ENCODE peak calls at places on chromosomes 4 and X, in seven cellular contexts. One of them, this sample, is unnamed.

GRCh38 chr4:158722291-158722916 is 792 bp downstream of the PPID start:
- DNase-seq in substantia nigra: no peak
- DNase-seq in right lobe of liver: no peak
- DNase-seq in fibroblast of lung: peak
- DNase-seq in CD4-positive, alpha-beta T cell: no peak
- DNase-seq in upper lobe of right lung: no peak
- DNase-seq in CD8-positive, alpha-beta T cell: no peak
- DNase-seq in this sample: no peak

GRCh38 chrX:103718120-103718519 is 7.4 kb downstream of the TMEM31 start:
- DNase-seq in substantia nigra: no peak
- DNase-seq in right lobe of liver: no peak
- DNase-seq in fibroblast of lung: no peak
- DNase-seq in CD4-positive, alpha-beta T cell: no peak
- DNase-seq in upper lobe of right lung: no peak
- DNase-seq in CD8-positive, alpha-beta T cell: no peak
- DNase-seq in this sample: no peak

GRCh38 chr4:15688056-15688455 is 6.4 kb downstream of the FAM200B start:
- DNase-seq in substantia nigra: no peak
- DNase-seq in right lobe of liver: no peak
- DNase-seq in fibroblast of lung: no peak
- DNase-seq in CD4-positive, alpha-beta T cell: no peak
- DNase-seq in upper lobe of right lung: no peak
- DNase-seq in CD8-positive, alpha-beta T cell: no peak
- DNase-seq in this sample: no peak

GRCh38 chrX:34612036-34612435 is 45.0 kb downstream of the TMEM47 start:
- DNase-seq in substantia nigra: no peak
- DNase-seq in right lobe of liver: no peak
- DNase-seq in fibroblast of lung: peak
- DNase-seq in CD4-positive, alpha-beta T cell: no peak
- DNase-seq in upper lobe of right lung: no peak
- DNase-seq in CD8-positive, alpha-beta T cell: no peak
- DNase-seq in this sample: no peak

GRCh38 chr4:98663226-98664006 is 5.0 kb upstream of the TSPAN5 start:
- DNase-seq in substantia nigra: no peak
- DNase-seq in right lobe of liver: no peak
- DNase-seq in fibroblast of lung: no peak
- DNase-seq in CD4-positive, alpha-beta T cell: no peak
- DNase-seq in upper lobe of right lung: no peak
- DNase-seq in CD8-positive, alpha-beta T cell: peak
- DNase-seq in this sample: no peak

GRCh38 chr4:6926681-6927478 is 17.3 kb downstream of the TBC1D14 start:
- DNase-seq in substantia nigra: no peak
- DNase-seq in right lobe of liver: peak
- DNase-seq in fibroblast of lung: peak
- DNase-seq in CD4-positive, alpha-beta T cell: peak
- DNase-seq in upper lobe of right lung: peak
- DNase-seq in CD8-positive, alpha-beta T cell: peak
- DNase-seq in this sample: peak

GRCh38 chrX:46255066-46255465 is 290.2 kb downstream of the ZNF674 start:
- DNase-seq in substantia nigra: no peak
- DNase-seq in right lobe of liver: no peak
- DNase-seq in fibroblast of lung: no peak
- DNase-seq in CD4-positive, alpha-beta T cell: no peak
- DNase-seq in upper lobe of right lung: no peak
- DNase-seq in CD8-positive, alpha-beta T cell: no peak
- DNase-seq in this sample: no peak

GRCh38 chr4:156598138-156598681 is 373.4 kb downstream of the PDGFC start:
- DNase-seq in substantia nigra: no peak
- DNase-seq in right lobe of liver: no peak
- DNase-seq in fibroblast of lung: peak
- DNase-seq in CD4-positive, alpha-beta T cell: no peak
- DNase-seq in upper lobe of right lung: no peak
- DNase-seq in CD8-positive, alpha-beta T cell: no peak
- DNase-seq in this sample: no peak

GRCh38 chr4:16995451-16995850 is 97.0 kb upstream of the LDB2 start:
- DNase-seq in substantia nigra: no peak
- DNase-seq in right lobe of liver: no peak
- DNase-seq in fibroblast of lung: no peak
- DNase-seq in CD4-positive, alpha-beta T cell: no peak
- DNase-seq in upper lobe of right lung: no peak
- DNase-seq in CD8-positive, alpha-beta T cell: no peak
- DNase-seq in this sample: no peak

GRCh38 chr4:30718021-30718888 is 1.9 kb upstream of the PCDH7 start:
- DNase-seq in substantia nigra: peak
- DNase-seq in right lobe of liver: no peak
- DNase-seq in fibroblast of lung: peak
- DNase-seq in CD4-positive, alpha-beta T cell: no peak
- DNase-seq in upper lobe of right lung: no peak
- DNase-seq in CD8-positive, alpha-beta T cell: no peak
- DNase-seq in this sample: peak

GRCh38 chr4:108118505-108118904 is 50.2 kb downstream of the LEF1 start:
- DNase-seq in substantia nigra: no peak
- DNase-seq in right lobe of liver: no peak
- DNase-seq in fibroblast of lung: no peak
- DNase-seq in CD4-positive, alpha-beta T cell: no peak
- DNase-seq in upper lobe of right lung: no peak
- DNase-seq in CD8-positive, alpha-beta T cell: no peak
- DNase-seq in this sample: no peak

GRCh38 chr4:23877758-23878229 is 12.1 kb downstream of the PPARGC1A start:
- DNase-seq in substantia nigra: no peak
- DNase-seq in right lobe of liver: peak
- DNase-seq in fibroblast of lung: peak
- DNase-seq in CD4-positive, alpha-beta T cell: no peak
- DNase-seq in upper lobe of right lung: no peak
- DNase-seq in CD8-positive, alpha-beta T cell: no peak
- DNase-seq in this sample: no peak

GRCh38 chr4:26076896-26077295 is 162.9 kb downstream of the SMIM20 start:
- DNase-seq in substantia nigra: no peak
- DNase-seq in right lobe of liver: no peak
- DNase-seq in fibroblast of lung: no peak
- DNase-seq in CD4-positive, alpha-beta T cell: no peak
- DNase-seq in upper lobe of right lung: no peak
- DNase-seq in CD8-positive, alpha-beta T cell: no peak
- DNase-seq in this sample: no peak

GRCh38 chrX:118552501-118552900 is 56.9 kb downstream of the DOCK11 start:
- DNase-seq in substantia nigra: no peak
- DNase-seq in right lobe of liver: no peak
- DNase-seq in fibroblast of lung: peak
- DNase-seq in CD4-positive, alpha-beta T cell: no peak
- DNase-seq in upper lobe of right lung: no peak
- DNase-seq in CD8-positive, alpha-beta T cell: no peak
- DNase-seq in this sample: peak

GRCh38 chr4:165027762-165028402 is 3.9 kb upstream of the TRIM60 start:
- DNase-seq in substantia nigra: no peak
- DNase-seq in right lobe of liver: no peak
- DNase-seq in fibroblast of lung: peak
- DNase-seq in CD4-positive, alpha-beta T cell: no peak
- DNase-seq in upper lobe of right lung: no peak
- DNase-seq in CD8-positive, alpha-beta T cell: no peak
- DNase-seq in this sample: no peak

GRCh38 chr4:100286601-100287000 is 96.3 kb upstream of the DDIT4L start:
- DNase-seq in substantia nigra: no peak
- DNase-seq in right lobe of liver: no peak
- DNase-seq in fibroblast of lung: no peak
- DNase-seq in CD4-positive, alpha-beta T cell: no peak
- DNase-seq in upper lobe of right lung: no peak
- DNase-seq in CD8-positive, alpha-beta T cell: no peak
- DNase-seq in this sample: no peak

GRCh38 chr4:38386654-38387188 is 277.3 kb upstream of the KLF3 start:
- DNase-seq in substantia nigra: no peak
- DNase-seq in right lobe of liver: no peak
- DNase-seq in fibroblast of lung: no peak
- DNase-seq in CD4-positive, alpha-beta T cell: no peak
- DNase-seq in upper lobe of right lung: no peak
- DNase-seq in CD8-positive, alpha-beta T cell: no peak
- DNase-seq in this sample: no peak

DNA sequence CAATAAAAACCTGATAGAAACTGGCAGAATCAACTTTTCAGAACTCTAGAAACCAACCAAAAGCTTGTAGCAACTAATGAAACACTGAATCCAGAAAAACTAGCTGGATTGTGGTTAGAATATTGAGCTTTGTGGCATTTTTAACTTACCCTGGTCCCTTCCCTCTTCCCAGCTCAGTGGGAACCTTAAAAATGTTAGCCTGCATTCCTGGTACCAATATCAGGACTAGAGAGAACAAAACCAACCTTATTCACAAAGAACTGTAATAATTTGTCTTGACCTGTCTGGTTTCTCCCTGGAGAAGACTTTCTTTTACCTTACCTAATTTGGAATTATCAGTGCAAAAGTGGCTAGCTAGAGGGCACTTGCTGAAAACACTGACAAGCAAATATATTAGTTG is 21.2 kb downstream of the SH3D19 start:
- DNase-seq in substantia nigra: no peak
- DNase-seq in right lobe of liver: no peak
- DNase-seq in fibroblast of lung: no peak
- DNase-seq in CD4-positive, alpha-beta T cell: no peak
- DNase-seq in upper lobe of right lung: no peak
- DNase-seq in CD8-positive, alpha-beta T cell: no peak
- DNase-seq in this sample: no peak
- H3K27ac ChIP-seq in substantia nigra: no peak
- H3K27ac ChIP-seq in right lobe of liver: no peak
- H3K27ac ChIP-seq in fibroblast of lung: no peak
- H3K27ac ChIP-seq in CD4-positive, alpha-beta T cell: no peak
- H3K27ac ChIP-seq in upper lobe of right lung: no peak
- H3K27ac ChIP-seq in CD8-positive, alpha-beta T cell: no peak
- H3K27ac ChIP-seq in this sample: no peak

GRCh38 chr4:119683518-119683917 is 54.9 kb upstream of the PDE5A start:
- DNase-seq in substantia nigra: no peak
- DNase-seq in right lobe of liver: no peak
- DNase-seq in fibroblast of lung: peak
- DNase-seq in CD4-positive, alpha-beta T cell: no peak
- DNase-seq in upper lobe of right lung: no peak
- DNase-seq in CD8-positive, alpha-beta T cell: no peak
- DNase-seq in this sample: no peak

GRCh38 chr4:119682080-119682479 is 53.5 kb upstream of the PDE5A start:
- DNase-seq in substantia nigra: no peak
- DNase-seq in right lobe of liver: no peak
- DNase-seq in fibroblast of lung: no peak
- DNase-seq in CD4-positive, alpha-beta T cell: no peak
- DNase-seq in upper lobe of right lung: no peak
- DNase-seq in CD8-positive, alpha-beta T cell: no peak
- DNase-seq in this sample: no peak

GRCh38 chr4:119676101-119676500 is 47.5 kb upstream of the PDE5A start:
- DNase-seq in substantia nigra: no peak
- DNase-seq in right lobe of liver: no peak
- DNase-seq in fibroblast of lung: no peak
- DNase-seq in CD4-positive, alpha-beta T cell: no peak
- DNase-seq in upper lobe of right lung: no peak
- DNase-seq in CD8-positive, alpha-beta T cell: no peak
- DNase-seq in this sample: no peak

GRCh38 chr4:119679251-119679650 is 50.6 kb upstream of the PDE5A start:
- DNase-seq in substantia nigra: no peak
- DNase-seq in right lobe of liver: no peak
- DNase-seq in fibroblast of lung: peak
- DNase-seq in CD4-positive, alpha-beta T cell: no peak
- DNase-seq in upper lobe of right lung: no peak
- DNase-seq in CD8-positive, alpha-beta T cell: no peak
- DNase-seq in this sample: no peak

DNA sequence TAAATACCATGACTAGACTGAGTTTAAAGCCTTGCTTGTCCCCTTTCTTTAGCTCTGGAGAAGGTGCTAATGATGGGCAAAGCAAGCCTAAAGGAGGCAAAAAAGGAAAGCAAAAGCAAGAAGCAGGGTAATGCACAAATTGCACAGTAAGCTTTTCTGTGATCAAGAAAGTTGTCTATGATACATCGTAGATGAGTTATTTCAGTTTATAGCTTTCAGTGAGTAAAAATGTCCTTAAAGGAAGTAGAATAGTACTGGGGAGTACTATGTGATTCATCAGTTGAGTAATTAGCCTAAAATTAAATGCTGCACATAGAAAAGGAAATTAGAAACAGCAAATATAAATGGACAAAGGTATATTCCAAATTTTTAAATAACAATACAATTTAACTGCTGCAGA is 50.2 kb upstream of the PDE5A start:
- DNase-seq in substantia nigra: no peak
- DNase-seq in right lobe of liver: no peak
- DNase-seq in fibroblast of lung: no peak
- DNase-seq in CD4-positive, alpha-beta T cell: no peak
- DNase-seq in upper lobe of right lung: no peak
- DNase-seq in CD8-positive, alpha-beta T cell: no peak
- DNase-seq in this sample: no peak
- H3K27ac ChIP-seq in substantia nigra: no peak
- H3K27ac ChIP-seq in right lobe of liver: no peak
- H3K27ac ChIP-seq in fibroblast of lung: no peak
- H3K27ac ChIP-seq in CD4-positive, alpha-beta T cell: no peak
- H3K27ac ChIP-seq in upper lobe of right lung: peak
- H3K27ac ChIP-seq in CD8-positive, alpha-beta T cell: no peak
- H3K27ac ChIP-seq in this sample: no peak

GRCh38 chrX:25017667-25018247 is 2.0 kb upstream of the ARX start:
- DNase-seq in substantia nigra: no peak
- DNase-seq in right lobe of liver: no peak
- DNase-seq in fibroblast of lung: no peak
- DNase-seq in CD4-positive, alpha-beta T cell: no peak
- DNase-seq in upper lobe of right lung: no peak
- DNase-seq in CD8-positive, alpha-beta T cell: no peak
- DNase-seq in this sample: no peak
- H3K27ac ChIP-seq in substantia nigra: no peak
- H3K27ac ChIP-seq in right lobe of liver: no peak
- H3K27ac ChIP-seq in fibroblast of lung: no peak
- H3K27ac ChIP-seq in CD4-positive, alpha-beta T cell: no peak
- H3K27ac ChIP-seq in upper lobe of right lung: no peak
- H3K27ac ChIP-seq in CD8-positive, alpha-beta T cell: no peak
- H3K27ac ChIP-seq in this sample: no peak

DNA sequence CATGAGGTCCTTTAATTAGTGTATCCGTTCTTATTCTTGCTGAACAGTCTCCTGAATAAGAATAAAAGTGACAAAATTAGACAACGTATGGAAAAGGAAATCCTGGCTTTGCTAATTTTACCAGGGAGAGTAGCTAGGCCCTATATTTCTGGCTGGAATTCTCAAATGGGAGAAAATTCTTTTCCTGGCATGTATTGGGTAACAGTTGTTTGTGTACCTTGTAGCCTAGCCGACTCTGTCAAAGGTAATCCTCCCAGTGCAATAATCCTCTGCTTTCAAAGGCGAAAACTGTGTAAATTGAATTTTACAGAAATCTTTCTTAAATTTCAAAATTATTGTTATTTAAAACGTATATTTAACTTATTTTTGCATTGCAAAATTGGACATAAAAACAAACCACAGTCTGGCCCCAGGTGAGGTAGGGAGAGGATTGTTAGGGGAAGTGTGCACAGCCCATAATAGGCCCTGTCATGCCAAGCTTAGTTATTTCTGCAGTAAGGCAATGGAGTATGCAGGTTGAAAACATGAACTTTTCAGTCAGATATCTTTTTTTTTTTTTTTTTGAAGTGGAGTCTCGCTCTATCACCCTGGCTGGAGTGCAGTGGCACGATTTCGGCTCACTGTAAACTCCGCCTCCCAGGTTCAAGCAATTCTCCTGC is 18.9 kb upstream of the TENM3 start:
- DNase-seq in substantia nigra: no peak
- DNase-seq in right lobe of liver: no peak
- DNase-seq in fibroblast of lung: no peak
- DNase-seq in CD4-positive, alpha-beta T cell: no peak
- DNase-seq in upper lobe of right lung: no peak
- DNase-seq in CD8-positive, alpha-beta T cell: no peak
- DNase-seq in this sample: no peak
- H3K27ac ChIP-seq in substantia nigra: no peak
- H3K27ac ChIP-seq in right lobe of liver: peak
- H3K27ac ChIP-seq in fibroblast of lung: no peak
- H3K27ac ChIP-seq in CD4-positive, alpha-beta T cell: no peak
- H3K27ac ChIP-seq in upper lobe of right lung: no peak
- H3K27ac ChIP-seq in CD8-positive, alpha-beta T cell: no peak
- H3K27ac ChIP-seq in this sample: no peak